ENCODE peak calls at places on chromosomes 13 and 19, in ten cellular contexts. V is stimulated activated CD8-positive, alpha-beta memory T cell treated with anti-CD3 and anti-CD28 coated beads, Interleukin-2, amount 100 ng/mL, for 1 hour; Z is activated naive CD4-positive, alpha-beta T cell; Y is amygdala; I is cardiac muscle cell; H is NK-92 treated with Interleukin-12 subunit alpha and Interleukin-12 subunit beta, amount 100 ng/mL, for 24 hours; P is cardiac septum; T is CD14-positive monocyte; O is skeletal muscle cell; J is activated CD4-positive, alpha-beta T cell treated with anti-CD3 and anti-CD28 coated beads, Interleukin-2, amount 50 U/mL, for 48 hours. Q is an unnamed sample.

GRCh38 chr13:51797664-51798488 is 6.1 kb downstream of the DHRS12 start:
- DNase-seq in V (no peak), Z (peak), Y (no peak), I (peak), H (peak), P (peak), T (no peak), O (no peak), J (peak), Q (peak)

GRCh38 chr13:112898786-112899617 is 70.0 kb upstream of the MCF2L start:
- DNase-seq in V (no peak), Z (no peak), Y (no peak), I (no peak), H (no peak), P (no peak), T (no peak), O (no peak), J (no peak), Q (no peak)

GRCh38 chr13:49435992-49436391 is 7.9 kb downstream of the CAB39L start:
- DNase-seq in V (no peak), Z (no peak), Y (no peak), I (no peak), H (no peak), P (no peak), T (no peak), O (no peak), J (no peak), Q (no peak)

GRCh38 chr13:114146629-114147028 is 14.2 kb upstream of the RASA3 start:
- DNase-seq in V (no peak), Z (no peak), Y (no peak), I (peak), H (no peak), P (peak), T (no peak), O (no peak), J (no peak), Q (no peak)

GRCh38 chr13:33283195-33283910 is 2.2 kb downstream of the STARD13 start:
- DNase-seq in V (no peak), Z (no peak), Y (no peak), I (no peak), H (no peak), P (no peak), T (no peak), O (no peak), J (no peak), Q (no peak)

GRCh38 chr19:10518444-10519361 is 1.5 kb upstream of the S1PR5 start:
- DNase-seq in V (no peak), Z (no peak), Y (no peak), I (no peak), H (peak), P (no peak), T (no peak), O (no peak), J (no peak), Q (no peak)

GRCh38 chr13:79684426-79684825 is 203.5 kb downstream of the NDFIP2 start:
- DNase-seq in V (no peak), Z (no peak), Y (no peak), I (no peak), H (no peak), P (no peak), T (no peak), O (no peak), J (no peak), Q (no peak)

GRCh38 chr13:68152414-68152813 is 922.3 kb upstream of the PCDH9 start:
- DNase-seq in V (no peak), Z (no peak), Y (no peak), I (no peak), H (no peak), P (no peak), T (no peak), O (no peak), J (no peak), Q (no peak)

GRCh38 chr19:57106646-57107235 is 13.0 kb upstream of the USP29 start:
- DNase-seq in V (no peak), Z (no peak), Y (no peak), I (no peak), H (no peak), P (no peak), T (no peak), O (no peak), J (no peak), Q (no peak)

GRCh38 chr13:75685239-75685697 is 49.1 kb downstream of the LMO7 start:
- DNase-seq in V (no peak), Z (no peak), Y (no peak), I (no peak), H (no peak), P (no peak), T (no peak), O (peak), J (peak), Q (no peak)

GRCh38 chr13:79593611-79594275 is 112.8 kb downstream of the NDFIP2 start:
- DNase-seq in V (no peak), Z (no peak), Y (no peak), I (no peak), H (no peak), P (no peak), T (no peak), O (peak), J (no peak), Q (no peak)

GRCh38 chr13:36675213-36675536 is 1.4 kb downstream of the SERTM1 start:
- DNase-seq in V (no peak), Z (no peak), Y (no peak), I (no peak), H (no peak), P (no peak), T (no peak), O (no peak), J (no peak), Q (no peak)

GRCh38 chr19:38455031-38455430 is 21.5 kb downstream of the RYR1 start:
- DNase-seq in V (no peak), Z (no peak), Y (no peak), I (peak), H (no peak), P (no peak), T (no peak), O (no peak), J (no peak), Q (no peak)

GRCh38 chr19:36041831-36042230 is 9.2 kb upstream of the CLIP3 start:
- DNase-seq in V (no peak), Z (no peak), Y (no peak), I (peak), H (no peak), P (no peak), T (no peak), O (peak), J (no peak), Q (no peak)

GRCh38 chr19:17195106-17195505 is 20.1 kb upstream of the USE1 start:
- DNase-seq in V (no peak), Z (no peak), Y (no peak), I (no peak), H (no peak), P (no peak), T (no peak), O (no peak), J (no peak), Q (no peak)